ENCODE peak calls at places on chromosomes 7 and 10, in ten cellular contexts. R is LoVo, W is GM12865, A is iris pigment epithelial cell, H is NT2/D1, X is coronary artery, S is GM23248, G is hippocampal formation, D is EH, V is fibroblast of the conjunctiva. N is an unnamed sample.

GRCh38 chr10:17782921-17783665 is 26.1 kb upstream of the MRC1 start:
- DNase-seq in S (peak; percentile 69), H (no peak), V (no peak), D (peak; percentile 86), W (no peak), X (no peak), A (peak; percentile 29), R (no peak), G (no peak), N (no peak)

GRCh38 chr7:129865932-129866214 is 86.9 kb downstream of the UBE2H start:
- DNase-seq in A (no peak), X (no peak), W (no peak), S (no peak), D (no peak), R (no peak), V (no peak), G (no peak), H (no peak), N (no peak)

GRCh38 chr7:70093496-70093895 is 495.2 kb downstream of the AUTS2 start:
- DNase-seq in X (no peak), A (peak; percentile 26), W (no peak), V (no peak), S (peak; percentile 8), R (peak; percentile 32), H (no peak), D (no peak), G (no peak), N (no peak)

GRCh38 chr10:117537904-117538524 is 4.5 kb upstream of the EMX2 start:
- DNase-seq in H (no peak), R (no peak), A (peak; percentile 80), S (peak; percentile 83), D (no peak), X (no peak), V (no peak), W (peak; percentile 57), G (no peak), N (no peak)

GRCh38 chr10:10094700-10095099 is 923.0 kb upstream of the CELF2 start:
- DNase-seq in S (no peak), R (no peak), X (no peak), G (no peak), H (no peak), W (no peak), A (peak; percentile 0), V (peak; percentile 3), D (no peak), N (no peak)

GRCh38 chr10:69710008-69710905 is 80.2 kb downstream of the FAM241B start:
- DNase-seq in R (no peak), W (no peak), D (no peak), A (no peak), H (no peak), G (no peak), X (no peak), S (no peak), V (no peak), N (no peak)

GRCh38 chr7:158025651-158026600 is 561.7 kb downstream of the PTPRN2 start:
- DNase-seq in D (no peak), H (no peak), G (no peak), R (no peak), S (no peak), V (no peak), A (no peak), X (peak; percentile 45), W (no peak), N (no peak)

GRCh38 chr10:3526721-3527120 is 258.3 kb downstream of the KLF6 start:
- DNase-seq in R (no peak), G (no peak), V (peak; percentile 77), W (no peak), A (peak; percentile 88), S (peak; percentile 94), D (peak; percentile 92), X (no peak), H (no peak), N (no peak)

GRCh38 chr10:132689721-132690360 is 96.1 kb downstream of the NKX6-2 start:
- DNase-seq in W (no peak), S (no peak), A (no peak), D (no peak), V (no peak), H (no peak), G (no peak), X (peak; percentile 58), R (no peak), N (no peak)

GRCh38 chr10:70331486-70332268 is 47.9 kb upstream of the NPFFR1 start:
- DNase-seq in X (no peak), R (peak; percentile 88), S (peak; percentile 88), A (peak; percentile 94), W (peak; percentile 88), V (peak; percentile 94), H (no peak), G (peak; percentile 12), D (peak; percentile 95), N (peak; percentile 67)

GRCh38 chr7:151420144-151420543 is 10.3 kb upstream of the WDR86 start:
- DNase-seq in V (no peak), D (no peak), W (no peak), H (no peak), G (no peak), R (no peak), A (no peak), X (no peak), S (no peak), N (no peak)

GRCh38 chr10:44703241-44704155 is 207.6 kb upstream of the TMEM72 start:
- DNase-seq in X (no peak), H (no peak), S (peak; percentile 74), G (no peak), W (no peak), V (no peak), A (peak; percentile 80), R (peak; percentile 11), D (peak; percentile 92), N (no peak)

GRCh38 chr10:18554479-18554878 is 96.9 kb downstream of the NSUN6 start:
- DNase-seq in A (no peak), W (no peak), V (no peak), G (no peak), S (no peak), H (no peak), R (no peak), X (no peak), D (peak; percentile 11), N (no peak)

GRCh38 chr10:11017575-11018425 is at the start of gene CELF2:
- DNase-seq in G (peak; percentile 55), V (no peak), X (peak; percentile 82), S (peak; percentile 60), R (peak; percentile 60), D (peak; percentile 10), A (no peak), W (peak; percentile 88), H (peak; percentile 38), N (no peak)

GRCh38 chr10:24723788-24724380 is at the start of gene ARHGAP21:
- DNase-seq in V (peak; percentile 70), G (peak; percentile 78), X (peak; percentile 84), R (peak; percentile 48), W (peak; percentile 62), A (peak; percentile 83), H (no peak), D (peak; percentile 82), S (peak; percentile 84), N (peak; percentile 30)

GRCh38 chr10:122662231-122662630 is 37.4 kb downstream of the C10orf120 start:
- DNase-seq in W (no peak), A (no peak), G (no peak), R (no peak), H (no peak), D (no peak), X (no peak), S (no peak), V (no peak), N (no peak)

GRCh38 chr7:148607151-148607661 is 16.6 kb downstream of the C7orf33 start:
- DNase-seq in S (no peak), H (peak; percentile 84), G (no peak), R (no peak), A (no peak), V (no peak), X (no peak), D (no peak), W (no peak), N (no peak)

GRCh38 chr10:30527623-30528426 is 93.8 kb downstream of the MAP3K8 start:
- DNase-seq in D (no peak), X (no peak), V (no peak), G (no peak), W (peak; percentile 48), A (no peak), R (no peak), S (no peak), H (no peak), N (no peak)

GRCh38 chr7:106285801-106286492 is 1.2 kb upstream of the NAMPT start:
- DNase-seq in W (peak; percentile 93), D (no peak), H (no peak), A (no peak), R (no peak), G (no peak), V (no peak), X (no peak), S (no peak), N (no peak)

GRCh38 chr10:7608001-7608400 is 58.8 kb downstream of the ITIH5 start:
- DNase-seq in X (peak; percentile 28), S (no peak), H (no peak), G (no peak), A (no peak), V (no peak), D (no peak), W (no peak), R (no peak), N (no peak)

GRCh38 chr7:123769371-123769770 is 20.6 kb upstream of the WASL start:
- DNase-seq in G (no peak), A (peak; percentile 47), V (peak; percentile 49), D (peak; percentile 36), W (no peak), R (peak; percentile 55), H (no peak), S (peak; percentile 69), X (no peak), N (peak; percentile 81)

GRCh38 chr10:98404571-98405396 is 10.2 kb downstream of the PYROXD2 start:
- DNase-seq in G (no peak), W (peak; percentile 76), X (no peak), A (peak; percentile 73), R (peak; percentile 71), D (peak; percentile 70), V (peak; percentile 50), S (peak; percentile 84), H (no peak), N (peak; percentile 44)

GRCh38 chr7:131941291-131941690 is 384.9 kb upstream of the PODXL start:
- DNase-seq in W (no peak), S (no peak), G (no peak), H (no peak), D (no peak), A (no peak), R (no peak), X (no peak), V (no peak), N (no peak)

GRCh38 chr7:118517275-118517674 is 292.8 kb downstream of the ANKRD7 start:
- DNase-seq in G (no peak), D (no peak), R (no peak), X (no peak), V (no peak), A (peak; percentile 1), W (no peak), H (no peak), S (no peak), N (no peak)

GRCh38 chr10:61197022-61197421 is 253.0 kb upstream of the RHOBTB1 start:
- DNase-seq in A (no peak), G (no peak), X (no peak), S (no peak), H (no peak), R (no peak), W (no peak), V (no peak), D (no peak), N (no peak)

GRCh38 chr10:132257271-132257670 is 50.5 kb downstream of the STK32C start:
- DNase-seq in W (no peak), D (peak; percentile 76), X (no peak), R (no peak), V (no peak), H (no peak), A (peak; percentile 39), G (no peak), S (peak; percentile 89), N (no peak)

GRCh38 chr7:12418452-12418851 is 14.8 kb upstream of the VWDE start:
- DNase-seq in W (no peak), G (no peak), H (no peak), X (no peak), S (no peak), A (no peak), D (no peak), R (no peak), V (no peak), N (no peak)

GRCh38 chr10:6498771-6499170 is 81.3 kb downstream of the PRKCQ start:
- DNase-seq in X (no peak), R (no peak), S (no peak), V (no peak), H (no peak), W (no peak), D (no peak), G (no peak), A (no peak), N (no peak)

N was measured in NCI-H460.